ENCODE peak calls at places on chromosomes 13 and 19, in seven cellular contexts. One of them, this sample, is unnamed.

GRCh38 chr19:49489601-49490167 is 2.3 kb downstream of the RPL13A start:
- DNase-seq in A549: peak
- DNase-seq in IMR-90: no peak
- DNase-seq in HCT116: no peak
- DNase-seq in HepG2: peak
- DNase-seq in GM12878: no peak
- DNase-seq in K562: peak
- DNase-seq in this sample: no peak

GRCh38 chr19:19276386-19276785 is 3.3 kb upstream of the TM6SF2 start:
- DNase-seq in A549: no peak
- DNase-seq in IMR-90: peak
- DNase-seq in HCT116: no peak
- DNase-seq in HepG2: no peak
- DNase-seq in GM12878: no peak
- DNase-seq in K562: no peak
- DNase-seq in this sample: no peak

GRCh38 chr19:17248011-17248776 is 2.5 kb upstream of the NR2F6 start:
- DNase-seq in A549: no peak
- DNase-seq in IMR-90: no peak
- DNase-seq in HCT116: no peak
- DNase-seq in HepG2: peak
- DNase-seq in GM12878: no peak
- DNase-seq in K562: peak
- DNase-seq in this sample: no peak

GRCh38 chr19:47404334-47405196 is 14.8 kb downstream of the MEIS3 start:
- DNase-seq in A549: no peak
- DNase-seq in IMR-90: no peak
- DNase-seq in HCT116: no peak
- DNase-seq in HepG2: no peak
- DNase-seq in GM12878: no peak
- DNase-seq in K562: no peak
- DNase-seq in this sample: no peak

GRCh38 chr13:109545964-109546363 is 240.4 kb downstream of the IRS2 start:
- DNase-seq in A549: no peak
- DNase-seq in IMR-90: no peak
- DNase-seq in HCT116: no peak
- DNase-seq in HepG2: no peak
- DNase-seq in GM12878: no peak
- DNase-seq in K562: no peak
- DNase-seq in this sample: no peak

GRCh38 chr13:20118268-20119140 is 42.3 kb downstream of the GJA3 start:
- DNase-seq in A549: peak
- DNase-seq in IMR-90: no peak
- DNase-seq in HCT116: no peak
- DNase-seq in HepG2: no peak
- DNase-seq in GM12878: no peak
- DNase-seq in K562: peak
- DNase-seq in this sample: no peak

GRCh38 chr13:40798380-40798779 is 9.0 kb downstream of the SLC25A15 start:
- DNase-seq in A549: no peak
- DNase-seq in IMR-90: no peak
- DNase-seq in HCT116: no peak
- DNase-seq in HepG2: no peak
- DNase-seq in GM12878: no peak
- DNase-seq in K562: no peak
- DNase-seq in this sample: no peak

GRCh38 chr19:3056454-3057016 is 5.8 kb downstream of the TLE5 start:
- DNase-seq in A549: peak
- DNase-seq in IMR-90: no peak
- DNase-seq in HCT116: no peak
- DNase-seq in HepG2: no peak
- DNase-seq in GM12878: no peak
- DNase-seq in K562: no peak
- DNase-seq in this sample: no peak

GRCh38 chr19:44753619-44753931 is 5.1 kb downstream of the BCL3 start:
- DNase-seq in A549: no peak
- DNase-seq in IMR-90: no peak
- DNase-seq in HCT116: no peak
- DNase-seq in HepG2: no peak
- DNase-seq in GM12878: no peak
- DNase-seq in K562: no peak
- DNase-seq in this sample: no peak

GRCh38 chr19:925087-925911 is 536 bp upstream of the ARID3A start:
- DNase-seq in A549: peak
- DNase-seq in IMR-90: peak
- DNase-seq in HCT116: peak
- DNase-seq in HepG2: peak
- DNase-seq in GM12878: no peak
- DNase-seq in K562: peak
- DNase-seq in this sample: peak

GRCh38 chr13:60165391-60166099 is 1.8 kb upstream of the DIAPH3 start:
- DNase-seq in A549: no peak
- DNase-seq in IMR-90: peak
- DNase-seq in HCT116: no peak
- DNase-seq in HepG2: no peak
- DNase-seq in GM12878: no peak
- DNase-seq in K562: no peak
- DNase-seq in this sample: no peak

GRCh38 chr13:40682449-40683240 is 16.2 kb upstream of the FOXO1 start:
- DNase-seq in A549: peak
- DNase-seq in IMR-90: peak
- DNase-seq in HCT116: no peak
- DNase-seq in HepG2: no peak
- DNase-seq in GM12878: no peak
- DNase-seq in K562: no peak
- DNase-seq in this sample: no peak

GRCh38 chr13:33678906-33679657 is 138.9 kb upstream of the RFC3 start:
- DNase-seq in A549: peak
- DNase-seq in IMR-90: peak
- DNase-seq in HCT116: no peak
- DNase-seq in HepG2: peak
- DNase-seq in GM12878: peak
- DNase-seq in K562: peak
- DNase-seq in this sample: no peak

GRCh38 chr13:39811696-39812095 is 156.2 kb downstream of the COG6 start:
- DNase-seq in A549: no peak
- DNase-seq in IMR-90: no peak
- DNase-seq in HCT116: no peak
- DNase-seq in HepG2: no peak
- DNase-seq in GM12878: no peak
- DNase-seq in K562: peak
- DNase-seq in this sample: no peak

GRCh38 chr19:13132471-13133166 is 14.6 kb downstream of the NACC1 start:
- DNase-seq in A549: no peak
- DNase-seq in IMR-90: peak
- DNase-seq in HCT116: no peak
- DNase-seq in HepG2: no peak
- DNase-seq in GM12878: no peak
- DNase-seq in K562: no peak
- DNase-seq in this sample: no peak

GRCh38 chr13:44768775-44769578 is 192.8 kb upstream of the TSC22D1 start:
- DNase-seq in A549: no peak
- DNase-seq in IMR-90: peak
- DNase-seq in HCT116: no peak
- DNase-seq in HepG2: no peak
- DNase-seq in GM12878: peak
- DNase-seq in K562: no peak
- DNase-seq in this sample: no peak

GRCh38 chr19:18144361-18144760 is 8.6 kb upstream of the PIK3R2 start:
- DNase-seq in A549: no peak
- DNase-seq in IMR-90: no peak
- DNase-seq in HCT116: no peak
- DNase-seq in HepG2: no peak
- DNase-seq in GM12878: no peak
- DNase-seq in K562: no peak
- DNase-seq in this sample: no peak

GRCh38 chr13:91017669-91018053 is 329.8 kb upstream of the MIR17HG start:
- DNase-seq in A549: peak
- DNase-seq in IMR-90: no peak
- DNase-seq in HCT116: peak
- DNase-seq in HepG2: no peak
- DNase-seq in GM12878: no peak
- DNase-seq in K562: no peak
- DNase-seq in this sample: peak

GRCh38 chr19:2483084-2483483 is 7.2 kb downstream of the GADD45B start:
- DNase-seq in A549: no peak
- DNase-seq in IMR-90: no peak
- DNase-seq in HCT116: no peak
- DNase-seq in HepG2: no peak
- DNase-seq in GM12878: no peak
- DNase-seq in K562: no peak
- DNase-seq in this sample: no peak

GRCh38 chr19:6551607-6552450 is 21.0 kb downstream of the TNFSF9 start:
- DNase-seq in A549: peak
- DNase-seq in IMR-90: no peak
- DNase-seq in HCT116: no peak
- DNase-seq in HepG2: peak
- DNase-seq in GM12878: no peak
- DNase-seq in K562: peak
- DNase-seq in this sample: peak

GRCh38 chr13:106061781-106062180 is 473.7 kb downstream of the EFNB2 start:
- DNase-seq in A549: no peak
- DNase-seq in IMR-90: no peak
- DNase-seq in HCT116: no peak
- DNase-seq in HepG2: no peak
- DNase-seq in GM12878: no peak
- DNase-seq in K562: no peak
- DNase-seq in this sample: no peak

DNA sequence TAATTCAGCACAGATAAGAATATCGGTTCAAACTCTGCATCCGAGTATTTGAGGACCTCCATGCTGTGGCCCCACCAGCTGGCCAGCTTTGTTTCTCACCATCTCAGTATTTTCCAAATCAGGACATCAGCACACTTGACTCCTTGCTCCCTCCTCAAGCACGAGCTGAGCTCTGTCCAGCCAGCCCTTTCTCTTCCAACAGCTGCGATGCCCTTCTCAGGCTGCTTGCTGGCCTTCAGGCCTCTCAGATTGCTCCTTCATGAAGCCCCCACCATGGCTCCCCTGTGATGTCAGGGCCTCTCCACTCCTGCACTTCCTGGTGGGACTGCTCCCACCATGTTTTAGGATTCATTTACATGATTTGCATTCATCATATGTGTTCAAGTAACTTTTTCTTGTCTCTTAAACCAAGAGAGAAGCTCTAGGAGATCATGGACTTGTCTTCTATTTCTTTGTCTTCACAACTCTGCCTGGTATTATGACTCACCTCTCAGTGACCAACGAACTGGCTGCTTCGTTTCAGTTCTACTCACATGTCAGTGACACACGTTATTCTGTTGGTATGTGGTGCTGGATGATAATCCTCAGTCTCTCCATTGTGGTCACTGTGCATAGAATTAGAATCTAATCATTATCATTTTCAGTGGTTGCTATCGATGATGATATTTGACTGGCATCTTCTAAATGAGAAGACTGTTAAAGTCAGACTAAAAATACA is 471.7 kb downstream of the EFNB2 start:
- DNase-seq in A549: no peak
- DNase-seq in IMR-90: peak
- DNase-seq in HCT116: no peak
- DNase-seq in HepG2: no peak
- DNase-seq in GM12878: no peak
- DNase-seq in K562: no peak
- DNase-seq in this sample: no peak
- TF ChIP-seq CEBPB in A549: no peak
- TF ChIP-seq CEBPB in IMR-90: no peak
- TF ChIP-seq CEBPB in HCT116: no peak
- TF ChIP-seq CEBPB in HepG2: no peak
- TF ChIP-seq CEBPB in GM12878: no peak
- TF ChIP-seq CEBPB in K562: no peak
- TF ChIP-seq CEBPB in this sample: no peak

DNA sequence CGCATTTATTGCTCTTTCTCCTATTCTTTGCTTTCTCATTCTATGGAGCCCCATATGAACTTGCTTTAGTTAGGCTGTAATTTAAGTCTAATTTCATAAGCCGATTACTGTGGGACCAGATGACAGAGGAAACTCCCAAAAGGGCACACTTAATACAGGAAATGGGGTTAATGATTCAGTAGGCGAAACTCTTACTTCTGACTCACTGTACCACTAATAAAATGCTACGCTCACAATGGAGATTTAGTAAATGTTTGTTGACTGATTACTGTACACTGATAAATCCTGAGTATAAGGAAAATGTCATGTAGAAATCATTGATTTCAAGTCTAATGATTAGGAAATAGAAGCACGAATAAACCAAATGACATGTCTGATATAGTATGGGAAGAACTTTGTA is 276.4 kb downstream of the KLF5 start:
- DNase-seq in A549: peak
- DNase-seq in IMR-90: peak
- DNase-seq in HCT116: peak
- DNase-seq in HepG2: no peak
- DNase-seq in GM12878: peak
- DNase-seq in K562: no peak
- DNase-seq in this sample: no peak
- TF ChIP-seq CEBPB in A549: peak
- TF ChIP-seq CEBPB in IMR-90: no peak
- TF ChIP-seq CEBPB in HCT116: peak
- TF ChIP-seq CEBPB in HepG2: no peak
- TF ChIP-seq CEBPB in GM12878: no peak
- TF ChIP-seq CEBPB in K562: no peak
- TF ChIP-seq CEBPB in this sample: no peak

GRCh38 chr13:111920932-111921705 is 145.8 kb upstream of the SOX1 start:
- DNase-seq in A549: no peak
- DNase-seq in IMR-90: no peak
- DNase-seq in HCT116: no peak
- DNase-seq in HepG2: no peak
- DNase-seq in GM12878: no peak
- DNase-seq in K562: no peak
- DNase-seq in this sample: no peak
- TF ChIP-seq CEBPB in A549: no peak
- TF ChIP-seq CEBPB in IMR-90: no peak
- TF ChIP-seq CEBPB in HCT116: no peak
- TF ChIP-seq CEBPB in HepG2: no peak
- TF ChIP-seq CEBPB in GM12878: no peak
- TF ChIP-seq CEBPB in K562: no peak
- TF ChIP-seq CEBPB in this sample: no peak

DNA sequence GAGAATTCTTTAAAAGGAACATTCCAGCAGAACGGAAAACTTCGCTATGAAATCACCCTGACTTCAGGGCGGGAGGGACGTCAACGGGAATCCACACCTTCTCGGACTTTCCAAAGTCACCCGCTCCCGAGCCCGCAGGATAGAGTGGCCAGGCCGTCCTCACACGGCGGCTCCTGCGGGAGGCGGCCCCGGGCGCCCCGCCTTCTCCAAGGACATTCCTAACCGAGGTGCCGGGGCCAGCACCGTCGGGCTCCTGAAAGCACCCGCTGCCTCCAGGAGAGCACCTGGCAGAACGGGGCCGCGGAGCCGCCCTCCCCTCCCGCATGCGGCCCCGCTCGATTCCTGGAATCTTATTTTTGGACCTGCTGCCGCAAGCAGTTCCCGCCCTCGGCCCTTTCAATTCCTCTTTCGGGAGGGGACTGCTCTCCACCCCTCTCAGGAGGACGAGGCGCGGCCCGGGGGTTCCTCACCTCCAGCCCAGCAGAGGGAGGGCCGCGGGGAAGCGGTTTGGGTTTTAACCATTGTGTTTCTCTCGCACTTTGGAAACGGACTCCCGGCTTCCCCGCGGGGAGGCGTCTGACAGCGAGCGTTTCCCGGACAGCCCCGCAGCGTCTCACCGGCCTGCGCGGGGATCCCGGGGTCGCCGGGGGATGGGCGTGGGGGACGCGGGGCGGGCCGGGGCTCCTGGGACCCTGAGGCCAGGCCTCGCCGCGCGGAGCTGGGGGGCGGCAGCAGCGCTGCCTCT is 938 bp downstream of the GAS6 start:
- DNase-seq in A549: no peak
- DNase-seq in IMR-90: no peak
- DNase-seq in HCT116: no peak
- DNase-seq in HepG2: no peak
- DNase-seq in GM12878: no peak
- DNase-seq in K562: peak
- DNase-seq in this sample: no peak
- TF ChIP-seq CEBPB in A549: no peak
- TF ChIP-seq CEBPB in IMR-90: no peak
- TF ChIP-seq CEBPB in HCT116: no peak
- TF ChIP-seq CEBPB in HepG2: no peak
- TF ChIP-seq CEBPB in GM12878: no peak
- TF ChIP-seq CEBPB in K562: no peak
- TF ChIP-seq CEBPB in this sample: no peak

This sample was measured in H1.